ENCODE peak calls at places on chromosomes 5 and 9, in five cellular contexts. P is CD4-positive, CD25-positive, alpha-beta regulatory T cell; U is HepG2; H is uterus; A is CD4-positive, alpha-beta memory T cell. S is an unnamed sample.

GRCh38 chr9:88969646-88970373 is 21.5 kb upstream of the S1PR3 start:
- DNase-seq in P (no peak), U (no peak), H (no peak), A (no peak), S (no peak)

GRCh38 chr9:72396247-72397091 is 31.5 kb upstream of the ZFAND5 start:
- DNase-seq in P (no peak), U (peak; percentile 54), H (peak; percentile 18), A (no peak), S (no peak)

GRCh38 chr9:114366334-114367128 is 21.3 kb downstream of the AKNA start:
- DNase-seq in P (no peak), U (no peak), H (no peak), A (peak; percentile 63), S (no peak)

GRCh38 chr5:54518146-54519082 is 855 bp downstream of the SNX18 start:
- DNase-seq in P (peak; percentile 36), U (no peak), H (peak; percentile 28), A (peak; percentile 64), S (peak; percentile 38)

GRCh38 chr5:106521701-106522100 is 1149.0 kb downstream of the EFNA5 start:
- DNase-seq in P (no peak), U (no peak), H (no peak), A (no peak), S (no peak)

GRCh38 chr9:81826541-81826906 is 101.7 kb upstream of the SPATA31D4 start:
- DNase-seq in P (no peak), U (no peak), H (no peak), A (no peak), S (peak; percentile 99)

GRCh38 chr5:179211076-179211475 is 134.2 kb downstream of the ADAMTS2 start:
- DNase-seq in P (no peak), U (no peak), H (no peak), A (no peak), S (no peak)

GRCh38 chr9:121559183-121559582 is 59.5 kb upstream of the GGTA1 start:
- DNase-seq in P (no peak), U (no peak), H (no peak), A (no peak), S (no peak)

GRCh38 chr5:107565791-107566536 is 104.8 kb downstream of the EFNA5 start:
- DNase-seq in P (no peak), U (no peak), H (no peak), A (no peak), S (no peak)

GRCh38 chr5:165525268-165525667 is 2019.8 kb downstream of the MAT2B start:
- DNase-seq in P (no peak), U (no peak), H (no peak), A (no peak), S (no peak)

GRCh38 chr9:136488247-136489214 is 5.7 kb upstream of the SEC16A start:
- DNase-seq in P (peak; percentile 65), U (no peak), H (peak; percentile 73), A (peak; percentile 69), S (peak; percentile 66)

GRCh38 chr9:129558063-129558550 is 62.8 kb downstream of the C9orf50 start:
- DNase-seq in P (no peak), U (no peak), H (no peak), A (no peak), S (no peak)

GRCh38 chr5:67182406-67182805 is 14.2 kb downstream of the CD180 start:
- DNase-seq in P (no peak), U (no peak), H (peak; percentile 85), A (no peak), S (peak; percentile 32)

GRCh38 chr9:28435456-28435855 is 862.2 kb upstream of the C9orf72 start:
- DNase-seq in P (no peak), U (no peak), H (no peak), A (no peak), S (no peak)
- H3K27me3 ChIP-seq in P (no peaks in the 10 kb centered on the region), U (no peaks in the 10 kb centered on the region), H (no peaks in the 10 kb centered on the region), A (no peaks in the 10 kb centered on the region), S (no peaks in the 10 kb centered on the region)

GRCh38 chr5:172641359-172642045 is 439 bp downstream of the NEURL1B start:
- DNase-seq in P (no peak), U (no peak), H (no peak), A (no peak), S (peak; percentile 67)

GRCh38 chr5:172642046-172642409 is 965 bp downstream of the NEURL1B start:
- DNase-seq in P (no peak), U (no peak), H (no peak), A (no peak), S (no peak)

GRCh38 chr5:172642511-172642910 is 1.4 kb downstream of the NEURL1B start:
- DNase-seq in P (no peak), U (no peak), H (no peak), A (no peak), S (no peak)

GRCh38 chr5:172640139-172640538 is 924 bp upstream of the NEURL1B start:
- DNase-seq in P (no peak), U (no peak), H (no peak), A (no peak), S (no peak)

GRCh38 chr5:172640822-172641358 is at the start of gene NEURL1B:
- DNase-seq in P (no peak), U (peak; percentile 29), H (peak; percentile 83), A (peak; percentile 23), S (peak; percentile 92)
- H3K27me3 ChIP-seq in P (peaks cover 13% of the 10 kb centered on the region), U (no peaks in the 10 kb centered on the region), H (no peaks in the 10 kb centered on the region), A (peaks cover 8% of the 10 kb centered on the region), S (no peaks in the 10 kb centered on the region)

DNA sequence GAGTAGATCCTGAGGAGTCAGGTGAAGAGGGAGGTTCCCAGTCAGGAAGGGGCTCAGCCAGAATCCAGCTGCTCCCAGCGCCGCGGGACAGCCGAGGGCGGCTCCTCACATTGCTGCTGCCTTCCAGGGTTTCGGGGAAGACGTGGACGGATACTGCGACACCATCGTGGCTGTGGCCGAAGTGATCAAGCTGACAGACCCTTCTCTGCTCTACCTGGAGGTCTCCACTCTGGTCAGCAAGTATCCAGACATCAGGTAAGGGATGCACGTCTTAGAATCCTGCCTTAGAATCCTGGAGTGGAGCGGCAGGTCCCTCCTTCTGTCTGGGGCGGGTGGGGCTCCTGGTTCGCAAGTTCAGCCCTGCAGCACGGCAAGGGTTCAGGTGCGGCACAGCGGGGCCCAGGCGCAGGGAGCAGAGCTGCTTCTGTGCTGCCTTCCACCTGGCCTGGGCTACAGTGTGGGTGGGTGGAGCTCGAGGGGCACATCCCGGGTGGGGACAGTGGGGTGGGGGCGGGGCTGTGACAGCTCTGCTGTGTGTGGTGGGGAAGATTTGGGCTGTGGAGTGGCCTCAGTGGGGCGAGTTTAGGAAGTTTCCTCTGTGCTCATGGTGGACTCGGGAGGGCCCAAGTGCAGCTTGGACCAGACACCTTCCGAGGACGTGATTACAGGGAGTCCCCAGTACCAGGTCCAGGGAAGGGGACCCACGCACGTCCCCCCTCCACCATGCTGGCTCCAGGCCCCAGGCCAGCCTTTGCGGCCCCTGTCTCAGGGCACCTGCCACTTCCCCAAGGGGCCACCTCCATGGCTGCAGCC is 22.8 kb downstream of the EXOC3 start:
- DNase-seq in P (peak; percentile 0), U (no peak), H (peak; percentile 9), A (no peak), S (no peak)
- H3K27me3 ChIP-seq in P (no peaks in the 10 kb centered on the region), U (no peaks in the 10 kb centered on the region), H (no peaks in the 10 kb centered on the region), A (no peaks in the 10 kb centered on the region), S (no peaks in the 10 kb centered on the region)

GRCh38 chr9:35976726-35977125 is 18.8 kb upstream of the OR2S2 start:
- DNase-seq in P (no peak), U (no peak), H (no peak), A (no peak), S (no peak)

GRCh38 chr9:35980289-35981011 is 22.5 kb upstream of the OR2S2 start:
- DNase-seq in P (no peak), U (no peak), H (no peak), A (no peak), S (no peak)

GRCh38 chr9:35978792-35979191 is 20.8 kb upstream of the OR2S2 start:
- DNase-seq in P (no peak), U (no peak), H (no peak), A (no peak), S (no peak)

GRCh38 chr9:35972093-35972492 is 14.1 kb upstream of the OR2S2 start:
- DNase-seq in P (no peak), U (no peak), H (no peak), A (peak; percentile 12), S (no peak)

GRCh38 chr9:35974800-35975199 is 16.8 kb upstream of the OR2S2 start:
- DNase-seq in P (no peak), U (no peak), H (no peak), A (no peak), S (no peak)
- H3K27me3 ChIP-seq in P (peaks cover 61% of the 10 kb centered on the region), U (no peaks in the 10 kb centered on the region), H (no peaks in the 10 kb centered on the region), A (peaks cover 21% of the 10 kb centered on the region), S (no peaks in the 10 kb centered on the region)

DNA sequence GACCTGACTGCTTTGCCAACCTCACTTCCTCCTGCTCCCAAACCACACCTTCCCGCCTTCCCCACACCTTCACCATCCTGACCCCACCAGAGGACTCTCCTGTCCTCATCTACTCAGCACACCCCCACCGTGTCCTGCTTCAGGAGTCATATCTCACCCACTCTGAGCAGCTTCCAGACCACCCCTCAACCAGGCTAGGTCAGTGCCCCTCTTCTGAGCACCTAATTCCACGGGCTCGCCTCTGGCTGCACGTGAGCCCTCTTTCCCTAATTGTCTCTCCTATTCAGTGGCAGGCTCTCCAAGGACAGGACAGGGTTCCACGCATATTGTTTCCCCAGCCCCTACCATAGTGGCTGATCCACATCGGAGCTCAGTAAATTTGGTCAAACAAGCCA is 4.3 kb downstream of the ANKS6 start:
- DNase-seq in P (no peak), U (no peak), H (no peak), A (no peak), S (no peak)
- H3K27me3 ChIP-seq in P (no peaks in the 10 kb centered on the region), U (no peaks in the 10 kb centered on the region), H (no peaks in the 10 kb centered on the region), A (no peaks in the 10 kb centered on the region), S (no peaks in the 10 kb centered on the region)

GRCh38 chr5:77851229-77852067 is 75.3 kb upstream of the TBCA start:
- DNase-seq in P (no peak), U (no peak), H (no peak), A (no peak), S (no peak)
- H3K27me3 ChIP-seq in P (peaks cover 57% of the 10 kb centered on the region), U (peaks cover 2% of the 10 kb centered on the region), H (no peaks in the 10 kb centered on the region), A (peaks cover 7% of the 10 kb centered on the region), S (no peaks in the 10 kb centered on the region)

GRCh38 chr9:13762209-13762608 is 482.7 kb upstream of the MPDZ start:
- DNase-seq in P (no peak), U (no peak), H (no peak), A (no peak), S (no peak)
- H3K27me3 ChIP-seq in P (no peaks in the 10 kb centered on the region), U (no peaks in the 10 kb centered on the region), H (no peaks in the 10 kb centered on the region), A (no peaks in the 10 kb centered on the region), S (no peaks in the 10 kb centered on the region)

GRCh38 chr5:125377151-125377550 is 630.7 kb upstream of the ZNF608 start:
- DNase-seq in P (no peak), U (no peak), H (no peak), A (no peak), S (no peak)
- H3K27me3 ChIP-seq in P (no peaks in the 10 kb centered on the region), U (no peaks in the 10 kb centered on the region), H (no peaks in the 10 kb centered on the region), A (no peaks in the 10 kb centered on the region), S (no peaks in the 10 kb centered on the region)

GRCh38 chr5:31291323-31291854 is 97.9 kb downstream of the CDH6 start:
- DNase-seq in P (no peak), U (no peak), H (no peak), A (no peak), S (no peak)
- H3K27me3 ChIP-seq in P (no peaks in the 10 kb centered on the region), U (no peaks in the 10 kb centered on the region), H (no peaks in the 10 kb centered on the region), A (no peaks in the 10 kb centered on the region), S (no peaks in the 10 kb centered on the region)

GRCh38 chr9:34777667-34778066 is 67.7 kb upstream of the CCL21 start:
- DNase-seq in P (no peak), U (no peak), H (no peak), A (no peak), S (no peak)

GRCh38 chr9:34783951-34784487 is 74.1 kb upstream of the CCL21 start:
- DNase-seq in P (no peak), U (no peak), H (no peak), A (no peak), S (no peak)

GRCh38 chr9:34782372-34782771 is 72.4 kb upstream of the CCL21 start:
- DNase-seq in P (no peak), U (no peak), H (no peak), A (no peak), S (no peak)
- H3K27me3 ChIP-seq in P (peaks cover 7% of the 10 kb centered on the region), U (no peaks in the 10 kb centered on the region), H (no peaks in the 10 kb centered on the region), A (no peaks in the 10 kb centered on the region), S (no peaks in the 10 kb centered on the region)

S was measured in SJCRH30.